ENCODE peak calls at places on chromosomes 5 and 9, in nine cellular contexts. U is sigmoid colon, X is cardiac muscle cell, W is GM20000, R is natural killer cell, J is endothelial cell, P is dorsolateral prefrontal cortex, L is IMR-90, O is transverse colon. N is an unnamed sample.

GRCh38 chr5:122295138-122295537 is 16.9 kb upstream of the SNCAIP start:
- DNase-seq in W (no peak), J (peak; percentile 19), L (no peak), R (no peak), U (no peak), P (no peak), O (no peak), X (peak; percentile 37), N (no peak)

GRCh38 chr5:116842514-116842924 is 267.9 kb upstream of the SEMA6A start:
- DNase-seq in X (no peak), U (no peak), P (no peak), R (no peak), J (no peak), O (no peak), L (no peak), W (no peak), N (no peak)

GRCh38 chr5:179487145-179487544 is 63.2 kb upstream of the RUFY1 start:
- DNase-seq in L (no peak), U (no peak), P (no peak), X (no peak), W (no peak), J (no peak), O (no peak), R (no peak), N (no peak)

GRCh38 chr9:93505518-93506123 is 52.2 kb upstream of the FAM120AOS start:
- DNase-seq in P (no peak), J (no peak), X (no peak), W (no peak), U (no peak), R (no peak), O (no peak), L (no peak), N (no peak)

GRCh38 chr9:4262735-4263141 is 37.1 kb downstream of the GLIS3 start:
- DNase-seq in R (no peak), U (no peak), L (peak; percentile 87), W (no peak), X (peak; percentile 75), O (no peak), J (no peak), P (no peak), N (no peak)

GRCh38 chr5:103006921-103007320 is 113.0 kb downstream of the GIN1 start:
- DNase-seq in J (no peak), U (no peak), P (no peak), W (no peak), R (no peak), O (no peak), X (no peak), L (no peak), N (no peak)

GRCh38 chr9:112858625-112859147 is 32.0 kb downstream of the SLC46A2 start:
- DNase-seq in R (no peak), O (no peak), P (no peak), U (no peak), X (peak; percentile 32), W (peak; percentile 62), L (peak; percentile 16), J (no peak), N (no peak)

GRCh38 chr9:120438111-120438510 is 141.9 kb downstream of the CDK5RAP2 start:
- DNase-seq in R (no peak), O (no peak), J (no peak), W (no peak), L (peak; percentile 41), P (no peak), U (no peak), X (peak; percentile 49), N (no peak)

GRCh38 chr9:103837940-103838339 is 256.2 kb upstream of the SMC2 start:
- DNase-seq in U (no peak), W (no peak), R (no peak), J (no peak), L (no peak), O (no peak), P (no peak), X (no peak), N (no peak)

DNA sequence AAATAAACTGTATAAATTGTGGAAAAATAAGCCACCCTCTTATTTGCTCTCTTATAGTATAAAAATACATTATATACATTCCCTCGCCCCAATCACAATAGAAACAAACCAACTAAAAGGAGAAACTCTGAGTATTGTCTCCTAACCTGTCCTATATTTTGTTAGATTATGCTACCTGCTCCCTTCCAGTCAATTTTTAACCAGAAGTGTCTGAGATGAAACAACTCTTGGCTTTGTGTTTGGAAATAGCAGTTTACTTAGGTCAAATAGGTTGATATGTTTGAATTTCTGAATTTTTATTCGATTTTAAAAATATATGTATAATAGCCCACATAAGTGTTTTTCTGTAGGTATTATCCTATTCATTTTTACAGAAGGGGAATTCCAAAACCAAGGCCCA is 475.0 kb upstream of the ZNF462 start:
- DNase-seq in L (no peak), J (no peak), R (no peak), P (no peak), U (no peak), X (no peak), W (no peak), O (no peak), N (no peak)
- TF ChIP-seq CTCF in L (no peak), J (no peak), R (no peak), P (no peak), U (no peak), X (no peak), W (no peak), O (no peak), N (no peak)

GRCh38 chr9:129384887-129385614 is 207.0 kb upstream of the IER5L start:
- DNase-seq in L (no peak), P (no peak), U (peak; percentile 60), R (no peak), W (no peak), X (no peak), O (no peak), J (no peak), N (peak; percentile 42)

GRCh38 chr9:129384138-129384886 is 206.3 kb upstream of the IER5L start:
- DNase-seq in J (no peak), O (no peak), X (no peak), R (no peak), W (no peak), P (no peak), L (no peak), U (peak; percentile 39), N (peak; percentile 37)

GRCh38 chr9:129382281-129383004 is 204.4 kb upstream of the IER5L start:
- DNase-seq in R (no peak), X (peak; percentile 18), J (no peak), W (no peak), U (peak; percentile 72), P (peak; percentile 37), L (no peak), O (no peak), N (peak; percentile 62)

GRCh38 chr9:129383005-129383414 is 204.9 kb upstream of the IER5L start:
- DNase-seq in L (no peak), J (no peak), U (peak; percentile 76), P (no peak), W (no peak), R (no peak), X (peak; percentile 7), O (peak; percentile 86), N (no peak)

DNA sequence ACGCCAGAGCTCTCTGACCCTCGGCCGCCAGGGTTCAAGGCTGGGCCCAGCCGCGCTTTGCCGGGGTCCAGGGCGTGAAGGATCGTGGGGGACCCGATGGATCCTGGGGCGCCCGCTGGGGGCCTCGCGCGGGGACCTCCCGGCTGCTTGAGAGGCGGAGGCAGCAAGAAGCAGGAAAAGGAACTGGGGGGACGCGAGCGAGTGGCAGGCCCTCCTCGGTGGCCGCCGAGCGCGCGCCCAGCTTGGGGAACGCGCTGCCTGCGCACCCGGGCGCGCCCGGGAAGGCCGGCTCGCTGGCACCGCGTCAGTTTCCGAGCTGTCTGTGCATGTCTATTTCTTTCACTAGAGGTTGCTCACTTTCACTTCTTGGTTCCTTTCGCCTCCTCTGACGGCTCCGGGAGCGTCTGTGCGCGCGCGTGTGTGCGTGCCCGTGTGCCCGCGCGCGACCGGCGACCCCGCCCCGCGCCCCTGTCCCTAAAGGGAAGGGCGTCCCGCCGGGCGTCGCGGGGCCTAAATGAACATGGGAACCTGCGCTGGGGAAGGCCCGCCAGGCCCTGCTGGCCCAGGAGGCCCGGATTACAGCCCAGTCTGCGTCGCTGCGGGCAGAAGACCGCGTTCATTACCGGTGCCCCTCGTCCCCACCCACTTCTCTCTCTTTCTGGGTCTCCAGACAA is 205.5 kb upstream of the IER5L start:
- DNase-seq in R (peak; percentile 61), J (peak; percentile 52), O (peak; percentile 82), X (peak; percentile 82), U (peak; percentile 92), L (peak; percentile 56), P (peak; percentile 75), W (peak; percentile 94), N (peak; percentile 77)
- TF ChIP-seq CTCF in R (no peak), J (no peak), O (peak; percentile 33), X (no peak), U (no peak), L (peak; percentile 21), P (no peak), W (no peak), N (peak; percentile 60)

GRCh38 chr5:154522284-154522683 is 44.3 kb upstream of the HAND1 start:
- DNase-seq in W (no peak), R (no peak), O (no peak), U (no peak), X (no peak), P (no peak), J (no peak), L (no peak), N (no peak)

GRCh38 chr5:154521756-154522155 is 43.7 kb upstream of the HAND1 start:
- DNase-seq in J (no peak), L (no peak), U (no peak), R (no peak), X (no peak), W (no peak), O (no peak), P (no peak), N (no peak)

GRCh38 chr5:154519375-154519774 is 41.3 kb upstream of the HAND1 start:
- DNase-seq in U (no peak), J (no peak), P (no peak), O (no peak), R (no peak), X (peak; percentile 40), L (peak; percentile 31), W (no peak), N (no peak)

GRCh38 chr5:154523104-154523503 is 45.1 kb upstream of the HAND1 start:
- DNase-seq in X (no peak), O (no peak), W (no peak), U (no peak), L (no peak), P (no peak), R (no peak), J (no peak), N (no peak)

GRCh38 chr5:154520861-154521453 is 42.9 kb upstream of the HAND1 start:
- DNase-seq in L (no peak), U (no peak), O (peak; percentile 24), R (no peak), P (peak; percentile 49), X (peak; percentile 19), W (peak; percentile 50), J (peak; percentile 68), N (no peak)
- TF ChIP-seq CTCF in L (peak; percentile 57), U (peak; percentile 30), O (peak; percentile 55), R (peak; percentile 41), P (peak; percentile 67), X (peak; percentile 81), W (peak; percentile 80), J (peak; percentile 73), N (peak; percentile 81)

DNA sequence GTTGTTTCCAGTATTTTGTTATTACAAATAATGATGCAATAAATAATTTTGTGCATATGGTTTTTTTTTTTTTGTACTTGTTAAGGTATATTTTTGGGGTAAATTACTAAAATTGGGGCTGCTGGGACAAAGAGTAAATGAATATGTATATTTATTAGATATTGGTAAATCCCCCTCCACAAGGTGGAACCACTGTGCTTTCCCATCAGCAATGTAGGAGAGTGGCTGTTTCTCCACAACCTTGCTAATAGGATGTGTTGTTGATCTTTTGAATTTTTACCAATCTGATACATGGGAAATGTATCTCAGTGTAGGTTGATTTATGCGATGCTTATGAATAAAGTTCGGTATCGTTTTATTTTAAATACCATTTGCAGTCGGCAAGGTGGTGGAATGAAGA is 118.1 kb downstream of the TRPM3 start:
- DNase-seq in P (no peak), W (no peak), O (no peak), U (no peak), L (no peak), R (no peak), X (peak; percentile 11), J (no peak), N (no peak)
- TF ChIP-seq CTCF in P (no peak), W (no peak), O (no peak), U (no peak), L (no peak), R (no peak), X (no peak), J (no peak), N (no peak)